ENCODE peak calls at places on chromosomes 12 and 14, in nine cellular contexts. K is mucosa of descending colon, H is heart right ventricle, I is psoas muscle, C is stomach, T is transverse colon, B is right lobe of liver, W is hepatocyte, G is left ventricle myocardium inferior. X is an unnamed sample.

GRCh38 chr12:46459881-46460545 is 87.4 kb upstream of the SLC38A2 start:
- DNase-seq in G (peak; percentile 15), C (no peak), W (no peak), B (no peak), T (peak; percentile 14), H (no peak), I (no peak), K (no peak), X (no peak)

GRCh38 chr12:51867796-51868428 is 19.4 kb upstream of the FIGNL2 start:
- DNase-seq in G (no peak), W (no peak), I (no peak), K (no peak), B (no peak), C (no peak), T (no peak), H (no peak), X (no peak)

GRCh38 chr12:104835317-104835716 is 122.8 kb downstream of the SLC41A2 start:
- DNase-seq in I (no peak), B (no peak), H (no peak), W (no peak), C (no peak), T (no peak), G (no peak), K (no peak), X (no peak)

GRCh38 chr14:63203618-63204406 is 431 bp upstream of the RHOJ start:
- DNase-seq in H (peak; percentile 60), B (peak; percentile 60), G (peak; percentile 79), W (peak; percentile 90), I (peak; percentile 70), K (peak; percentile 58), C (peak; percentile 47), T (peak; percentile 57), X (peak; percentile 85)

GRCh38 chr14:95784137-95784536 is 70.2 kb upstream of the TCL1A start:
- DNase-seq in W (peak; percentile 71), H (no peak), K (no peak), C (no peak), T (no peak), B (no peak), G (no peak), I (no peak), X (peak; percentile 3)

GRCh38 chr14:95233702-95234241 is 76.4 kb upstream of the DICER1 start:
- DNase-seq in I (peak; percentile 30), C (no peak), H (peak; percentile 62), K (no peak), T (peak; percentile 61), G (peak; percentile 62), W (no peak), B (no peak), X (no peak)

GRCh38 chr12:53659609-53660008 is 16.3 kb downstream of the ATP5MC2 start:
- DNase-seq in C (no peak), K (no peak), W (no peak), G (no peak), H (no peak), T (no peak), B (no peak), I (no peak), X (no peak)

GRCh38 chr12:12456637-12457036 is 99.8 kb downstream of the BORCS5 start:
- DNase-seq in I (no peak), G (no peak), H (no peak), B (no peak), W (no peak), K (no peak), T (no peak), C (no peak), X (peak; percentile 84)

GRCh38 chr12:132095520-132096409 is 48.4 kb downstream of the DDX51 start:
- DNase-seq in H (no peak), K (no peak), G (no peak), C (no peak), W (peak; percentile 42), I (no peak), B (no peak), T (no peak), X (no peak)

GRCh38 chr12:132100306-132101065 is 43.6 kb downstream of the DDX51 start:
- DNase-seq in H (no peak), I (no peak), C (no peak), T (no peak), B (no peak), G (no peak), W (no peak), K (no peak), X (no peak)

GRCh38 chr12:132102297-132102696 is 41.8 kb downstream of the DDX51 start:
- DNase-seq in T (no peak), W (no peak), K (no peak), C (no peak), G (no peak), I (no peak), H (no peak), B (no peak), X (no peak)

GRCh38 chr12:132103542-132104308 is 40.4 kb downstream of the DDX51 start:
- DNase-seq in B (no peak), G (no peak), H (no peak), T (no peak), I (no peak), C (no peak), W (no peak), K (no peak), X (no peak)

DNA sequence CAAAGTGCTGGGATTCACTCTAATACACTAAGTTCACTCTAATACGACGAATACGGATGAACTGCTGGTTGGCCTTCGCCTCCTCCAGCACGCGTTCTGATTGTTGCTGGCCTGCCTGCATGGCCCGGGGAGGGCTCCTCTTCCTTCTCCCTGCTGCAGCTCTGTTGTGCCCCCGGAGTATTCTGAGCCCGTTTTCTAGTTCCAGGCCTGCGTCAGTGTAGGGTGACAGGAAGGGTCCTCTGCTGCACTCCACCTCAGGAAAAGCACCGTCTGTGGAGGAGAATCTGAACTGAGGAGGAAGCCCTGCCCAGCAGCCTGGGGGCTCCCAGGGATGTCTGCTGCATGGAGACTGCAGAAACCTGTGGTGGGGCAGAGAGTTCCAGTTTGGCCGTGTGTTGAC is 44.4 kb downstream of the DDX51 start:
- DNase-seq in T (no peak), C (no peak), H (no peak), G (no peak), K (no peak), I (no peak), W (no peak), B (no peak), X (no peak)
- TF ChIP-seq CTCF in T (no peak), C (no peak), H (no peak), G (no peak), K (no peak), I (no peak), W (no peak), B (no peak), X (no peak)

DNA sequence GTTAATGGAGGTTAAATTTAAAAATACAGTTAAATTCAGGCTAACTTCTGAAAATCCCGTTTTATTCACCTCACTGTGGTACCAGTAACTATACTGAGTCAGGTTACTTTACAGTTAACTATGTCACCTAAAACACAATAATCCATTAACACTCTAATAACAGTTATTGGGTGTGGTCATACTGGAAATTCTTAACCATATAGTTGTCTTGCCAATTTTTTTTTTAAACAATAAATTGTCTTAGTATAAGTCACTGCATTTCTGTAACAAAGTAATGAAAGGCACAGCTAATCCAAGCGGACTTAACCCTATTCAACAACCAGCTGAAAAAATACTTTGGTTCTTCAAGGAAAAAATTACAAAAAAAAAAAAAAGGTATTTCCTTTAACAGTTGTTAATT is 16.2 kb upstream of the PHLDA1 start:
- DNase-seq in T (no peak), I (no peak), K (no peak), G (no peak), W (no peak), B (no peak), C (no peak), H (no peak), X (no peak)
- H3K36me3 ChIP-seq in T (peaks cover 39% of the 10 kb centered on the region), I (no peaks in the 10 kb centered on the region), K (no peaks in the 10 kb centered on the region), G (peaks cover 67% of the 10 kb centered on the region), W (peaks cover 7% of the 10 kb centered on the region), B (peaks cover 4% of the 10 kb centered on the region), C (peaks cover 69% of the 10 kb centered on the region), H (no peaks in the 10 kb centered on the region), X (peaks cover 2% of the 10 kb centered on the region)

GRCh38 chr14:24296341-24297157 is 3.0 kb downstream of the DHRS1 start:
- DNase-seq in G (peak; percentile 43), T (peak; percentile 54), C (peak; percentile 63), K (no peak), H (peak; percentile 41), B (no peak), I (peak; percentile 56), W (peak; percentile 87), X (peak; percentile 94)

GRCh38 chr14:24298892-24299254 is 707 bp downstream of the DHRS1 start:
- DNase-seq in H (no peak), K (no peak), I (no peak), C (no peak), T (no peak), W (peak; percentile 58), G (no peak), B (no peak), X (peak; percentile 92)

GRCh38 chr14:24299255-24300191 is at the start of the genes DHRS1 and NOP9:
- DNase-seq in W (peak; percentile 96), G (peak; percentile 92), H (peak; percentile 91), C (peak; percentile 96), B (peak; percentile 97), K (peak; percentile 94), I (peak; percentile 91), T (peak; percentile 96), X (peak; percentile 80)

GRCh38 chr14:24300326-24300980 is 803 bp downstream of the NOP9 start:
- DNase-seq in I (no peak), H (no peak), C (no peak), T (no peak), B (no peak), W (no peak), K (no peak), G (no peak), X (no peak)

DNA sequence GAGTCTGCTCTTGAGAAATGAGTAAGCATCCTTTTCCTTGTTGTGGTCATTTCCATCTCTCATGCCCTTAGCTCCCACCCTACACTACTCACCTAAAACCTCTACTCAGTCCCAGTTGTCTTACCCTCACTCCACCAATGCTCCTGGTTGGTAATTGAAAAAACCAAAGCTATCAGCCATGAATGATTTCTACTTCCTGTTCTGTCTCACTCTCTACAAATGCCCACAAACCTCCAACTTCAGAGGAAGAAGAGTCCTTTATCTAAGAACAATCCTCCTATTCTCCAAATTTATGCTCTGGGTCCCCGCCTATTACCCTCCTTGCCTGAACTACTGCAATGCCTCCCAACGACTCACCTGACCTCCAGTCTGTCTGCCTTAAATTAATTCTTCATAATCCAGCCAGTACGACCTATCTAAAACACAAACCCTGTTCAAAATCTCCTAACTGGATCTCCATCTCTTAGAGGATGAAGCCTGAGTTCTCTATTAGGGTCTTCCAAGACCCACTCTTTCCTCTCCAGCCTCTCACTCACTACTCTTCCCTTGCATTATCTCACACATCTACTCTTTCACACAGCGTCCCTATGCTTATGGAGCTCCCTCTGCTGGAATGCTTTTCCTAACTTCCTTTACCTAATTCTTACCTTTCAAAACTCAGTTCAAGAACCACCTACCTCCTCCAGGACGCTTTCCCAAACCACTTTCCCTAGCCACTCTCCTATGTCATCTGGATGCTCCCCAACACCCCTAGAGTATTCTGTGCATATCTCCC is 2.2 kb downstream of the DHRS1 start:
- DNase-seq in C (no peak), B (no peak), W (peak; percentile 58), I (no peak), T (no peak), K (no peak), H (no peak), G (no peak), X (peak; percentile 72)
- TF ChIP-seq CTCF in C (no peak), B (peak; percentile 48), W (peak; percentile 43), I (peak; percentile 19), T (peak; percentile 53), K (no peak), H (no peak), G (peak; percentile 39), X (peak; percentile 77)

DNA sequence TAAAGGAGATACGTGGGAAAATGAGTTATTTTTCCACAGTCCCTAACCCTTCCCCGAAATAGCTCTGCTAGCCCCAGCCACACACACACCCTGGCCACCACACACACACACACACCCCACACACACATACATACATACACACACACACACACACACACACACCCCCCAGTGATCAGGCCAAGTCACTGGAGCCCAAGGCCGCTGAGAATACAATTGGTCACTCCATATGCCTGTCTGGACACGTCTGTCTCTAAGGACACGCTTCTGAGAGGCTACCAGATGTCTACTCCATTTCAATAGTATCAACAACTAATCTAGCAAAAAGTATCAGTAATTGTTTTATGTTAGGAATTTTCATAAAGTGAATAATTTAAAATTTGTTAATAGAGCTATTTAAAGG is 13.0 kb upstream of the DIABLO start:
- DNase-seq in K (no peak), G (no peak), W (no peak), B (no peak), T (no peak), C (no peak), I (no peak), H (no peak), X (peak; percentile 69)
- H3K36me3 ChIP-seq in K (peaks cover 5% of the 10 kb centered on the region), G (peaks cover 91% of the 10 kb centered on the region), W (no peaks in the 10 kb centered on the region), B (no peaks in the 10 kb centered on the region), T (peaks cover 37% of the 10 kb centered on the region), C (peaks cover 97% of the 10 kb centered on the region), I (no peaks in the 10 kb centered on the region), H (no peaks in the 10 kb centered on the region), X (peaks cover 6% of the 10 kb centered on the region)

X was measured in bronchial epithelial cell.